ENCODE peak calls at places on chromosomes 5 and 9, in five cellular contexts. D is endothelial cell, U is iris pigment epithelial cell, M is amygdala, Z is C1 segment of cervical spinal cord. N is an unnamed sample.

GRCh38 chr9:91711755-91712591 is 238.1 kb downstream of the ROR2 start:
- DNase-seq in D (no peak), U (peak), M (no peak), Z (no peak), N (no peak)

GRCh38 chr5:172932313-172933017 is 26.8 kb upstream of the RPL26L1 start:
- DNase-seq in D (peak), U (peak), M (peak), Z (peak), N (peak)

GRCh38 chr9:2808105-2808504 is 35.8 kb downstream of the PUM3 start:
- DNase-seq in D (no peak), U (no peak), M (no peak), Z (no peak), N (no peak)

GRCh38 chr5:60092671-60093422 is 199.3 kb upstream of the PDE4D start:
- DNase-seq in D (no peak), U (peak), M (no peak), Z (no peak), N (no peak)

GRCh38 chr5:54002183-54002770 is 308.1 kb downstream of the ARL15 start:
- DNase-seq in D (no peak), U (no peak), M (no peak), Z (no peak), N (no peak)

GRCh38 chr5:103834216-103834615 is 271.6 kb upstream of the NUDT12 start:
- DNase-seq in D (no peak), U (no peak), M (no peak), Z (no peak), N (no peak)

GRCh38 chr9:112764837-112765236 is 14.3 kb downstream of the SNX30 start:
- DNase-seq in D (no peak), U (no peak), M (no peak), Z (no peak), N (no peak)

GRCh38 chr5:129135633-129136032 is 41.1 kb downstream of the ISOC1 start:
- DNase-seq in D (no peak), U (no peak), M (no peak), Z (no peak), N (no peak)

GRCh38 chr9:71895955-71896354 is 15.0 kb downstream of the ABHD17B start:
- DNase-seq in D (no peak), U (no peak), M (no peak), Z (no peak), N (no peak)

GRCh38 chr5:122774861-122775712 is at the start of gene SNX2:
- DNase-seq in D (peak), U (peak), M (peak), Z (peak), N (peak)

GRCh38 chr5:32908646-32909045 is 197.5 kb downstream of the NPR3 start:
- DNase-seq in D (no peak), U (no peak), M (no peak), Z (no peak), N (no peak)

GRCh38 chr9:79485258-79485657 is 86.5 kb upstream of the TLE4 start:
- DNase-seq in D (no peak), U (no peak), M (no peak), Z (no peak), N (no peak)

N was measured in frontal cortex.